ENCODE peak calls at places on chromosome 1, in ten cellular contexts. X is NCI-H187 treated with DMSO at 0.1 percent for 48 hours; N is mammary epithelial cell; K is NCI-H69; D is lower lobe of right lung; T is occipital lobe; F is Caki2; L is CD4-positive, CD25-positive, alpha-beta regulatory T cell; E is HTR-8/SVneo; A is HEK293T. V is an unnamed sample.

GRCh38 chr1:188070848-188071247 is 1242.1 kb downstream of the PLA2G4A start:
- DNase-seq in K (no peak), T (no peak), L (no peak), E (no peak), D (no peak), X (no peak), A (no peak), N (no peak), F (no peak), V (no peak)

GRCh38 chr1:58331156-58331555 is 215.4 kb downstream of the OMA1 start:
- DNase-seq in D (no peak), T (no peak), A (no peak), F (no peak), L (no peak), E (no peak), X (no peak), N (no peak), K (no peak), V (no peak)

GRCh38 chr1:25169610-25170009 is 62.7 kb downstream of the SYF2 start:
- DNase-seq in L (no peak), N (no peak), F (no peak), A (no peak), E (no peak), X (no peak), T (no peak), K (no peak), D (no peak), V (no peak)

GRCh38 chr1:18107671-18108312 is at the start of gene IGSF21:
- DNase-seq in A (peak), D (no peak), T (no peak), X (no peak), K (peak), N (no peak), L (no peak), E (no peak), F (no peak), V (no peak)

GRCh38 chr1:228074954-228075730 is 7.4 kb upstream of the ARF1 start:
- DNase-seq in N (no peak), A (no peak), X (no peak), T (no peak), K (peak), F (no peak), D (peak), E (no peak), L (no peak), V (no peak)

GRCh38 chr1:3594706-3595377 is 16.5 kb downstream of the MEGF6 start:
- DNase-seq in D (no peak), N (no peak), T (no peak), L (no peak), E (no peak), K (no peak), F (no peak), A (no peak), X (no peak), V (no peak)

GRCh38 chr1:220810179-220810653 is 23.5 kb downstream of the MTARC1 start:
- DNase-seq in X (no peak), A (peak), E (peak), L (peak), F (peak), D (peak), K (peak), T (peak), N (no peak), V (peak)

GRCh38 chr1:27772071-27772470 is 948 bp upstream of the STX12 start:
- DNase-seq in D (no peak), N (no peak), L (peak), T (no peak), F (no peak), K (peak), X (no peak), A (no peak), E (no peak), V (no peak)

GRCh38 chr1:207020709-207021107 is 11.8 kb downstream of the C1orf116 start:
- DNase-seq in L (no peak), E (no peak), K (no peak), A (no peak), F (no peak), T (no peak), D (no peak), N (peak), X (no peak), V (no peak)

GRCh38 chr1:192477630-192478029 is 97.9 kb upstream of the RGS1 start:
- DNase-seq in L (peak), D (no peak), T (no peak), N (peak), A (no peak), F (peak), X (no peak), E (peak), K (peak), V (peak)

V was measured in germinal center.